ENCODE peak calls at places on chromosomes 12 and 14, in seven cellular contexts. U is IMR-90, V is neuronal stem cell, N is mesenchymal stem cell, D is trophoblast cell, O is H9, E is H1. W is an unnamed sample.

GRCh38 chr14:25411933-25412757 is 362.2 kb upstream of the STXBP6 start:
- DNase-seq in O (peak), D (peak), V (peak), U (no peak), N (no peak), E (no peak), W (peak)

GRCh38 chr12:121986494-121987245 is 35.0 kb upstream of the BCL7A start:
- DNase-seq in D (no peak), V (no peak), O (no peak), E (no peak), N (no peak), U (no peak), W (no peak)

GRCh38 chr12:79161249-79161934 is 296.8 kb downstream of the SYT1 start:
- DNase-seq in E (no peak), U (no peak), O (no peak), D (no peak), V (no peak), N (no peak), W (no peak)

GRCh38 chr12:27277846-27278260 is 33.8 kb downstream of the STK38L start:
- DNase-seq in V (no peak), U (peak), D (peak), O (no peak), E (no peak), N (peak), W (peak)

GRCh38 chr14:76953196-76953945 is 75.1 kb downstream of the IRF2BPL start:
- DNase-seq in V (no peak), D (peak), E (no peak), O (no peak), N (peak), U (peak), W (no peak)

GRCh38 chr14:26383286-26383685 is 214.5 kb downstream of the NOVA1 start:
- DNase-seq in V (no peak), U (no peak), N (no peak), O (no peak), D (no peak), E (no peak), W (no peak)

GRCh38 chr12:119128527-119128926 is 50.2 kb upstream of the HSPB8 start:
- DNase-seq in D (no peak), O (no peak), E (no peak), V (no peak), U (no peak), N (no peak), W (no peak)

GRCh38 chr12:73598626-73599025 is 939.0 kb upstream of the ATXN7L3B start:
- DNase-seq in U (no peak), E (no peak), V (no peak), O (no peak), D (peak), N (peak), W (no peak)

GRCh38 chr12:461425-461824 is 1.7 kb downstream of the B4GALNT3 start:
- DNase-seq in N (no peak), D (no peak), O (no peak), V (no peak), E (no peak), U (no peak), W (no peak)

GRCh38 chr14:87896393-87897380 is 96.3 kb downstream of the GALC start:
- DNase-seq in D (peak), V (peak), U (peak), E (no peak), N (peak), O (no peak), W (peak)

GRCh38 chr12:3020850-3021435 is 56.2 kb upstream of the TSPAN9 start:
- DNase-seq in E (no peak), O (no peak), V (no peak), N (no peak), U (no peak), D (no peak), W (no peak)

GRCh38 chr12:47277972-47278448 is 198.3 kb upstream of the AMIGO2 start:
- DNase-seq in O (no peak), D (peak), E (no peak), N (peak), U (peak), V (no peak), W (peak)

GRCh38 chr12:58435647-58436046 is 484.7 kb downstream of the LRIG3 start:
- DNase-seq in V (no peak), D (no peak), U (no peak), E (no peak), N (no peak), O (no peak), W (no peak)
- H2BK5ac ChIP-seq in V (no peak), D (no peak), U (no peak), E (no peak), N (no peak), O (no peak), W (no peak)

DNA sequence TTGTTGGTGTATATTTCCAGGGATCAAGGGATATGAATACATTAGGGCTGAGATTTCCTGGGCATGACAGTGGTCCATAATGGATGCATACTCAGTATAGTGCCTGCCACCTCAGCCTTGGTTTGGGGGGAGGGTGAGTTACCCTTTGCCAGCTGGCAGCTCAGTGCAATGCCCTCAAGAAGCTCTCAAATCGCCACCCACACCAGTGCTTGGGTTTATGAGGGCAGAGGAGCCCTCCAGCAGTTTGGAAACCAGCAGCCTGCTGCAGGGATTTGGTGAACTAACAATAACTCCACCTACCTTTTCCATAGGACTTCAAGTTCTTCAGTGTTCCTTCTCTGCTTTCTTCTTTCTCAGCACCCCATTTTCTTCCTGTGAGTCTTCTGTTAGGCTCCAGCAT is 218.9 kb downstream of the LRFN5 start:
- DNase-seq in N (no peak), U (no peak), O (no peak), D (no peak), E (no peak), V (no peak), W (no peak)
- H3K4ac ChIP-seq in N (no peak), U (no peak), O (no peak), D (no peak), E (no peak), V (no peak), W (no peak)

GRCh38 chr12:128286970-128287369 is 20.0 kb downstream of the TMEM132C start:
- DNase-seq in O (no peak), D (peak), V (no peak), N (no peak), E (no peak), U (no peak), W (no peak)
- H3K4me2 ChIP-seq in O (no peak), D (no peak), V (no peak), N (no peak), E (no peak), U (no peak), W (no peak)

DNA sequence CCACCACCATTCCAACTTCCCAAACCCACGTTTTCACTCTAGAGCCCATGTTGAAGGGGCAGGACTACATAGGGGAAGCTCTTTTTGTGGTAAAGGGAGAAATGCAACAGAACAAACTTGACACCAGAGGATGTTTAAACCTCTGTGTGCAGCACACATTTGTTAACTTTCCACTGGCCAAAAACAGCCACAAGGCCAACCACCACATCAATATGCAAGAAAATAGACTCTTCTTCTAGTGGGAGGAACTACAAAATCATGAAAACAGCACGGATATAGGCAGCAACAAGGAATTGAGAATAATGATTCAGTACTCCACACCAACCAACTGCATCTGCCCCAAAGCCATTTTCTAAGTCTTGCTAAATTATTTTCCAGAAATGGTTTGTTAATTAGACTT is 66.3 kb upstream of the CEP83 start:
- DNase-seq in O (no peak), D (no peak), E (no peak), U (no peak), V (no peak), N (no peak), W (no peak)
- H2BK5ac ChIP-seq in O (no peak), D (no peak), E (no peak), U (no peak), V (no peak), N (no peak), W (no peak)

GRCh38 chr12:57471661-57472060 is 8.0 kb downstream of the ARHGAP9 start:
- DNase-seq in V (no peak), U (no peak), O (no peak), E (no peak), D (no peak), N (no peak), W (no peak)
- H3K4ac ChIP-seq in V (no peak), U (no peak), O (no peak), E (no peak), D (no peak), N (no peak), W (no peak)

GRCh38 chr14:100874411-100875091 is 29.0 kb downstream of the RTL1 start:
- DNase-seq in E (no peak), D (no peak), U (no peak), O (no peak), V (no peak), N (no peak), W (no peak)
- H3K4me2 ChIP-seq in E (no peak), D (no peak), U (no peak), O (no peak), V (no peak), N (no peak), W (no peak)

DNA sequence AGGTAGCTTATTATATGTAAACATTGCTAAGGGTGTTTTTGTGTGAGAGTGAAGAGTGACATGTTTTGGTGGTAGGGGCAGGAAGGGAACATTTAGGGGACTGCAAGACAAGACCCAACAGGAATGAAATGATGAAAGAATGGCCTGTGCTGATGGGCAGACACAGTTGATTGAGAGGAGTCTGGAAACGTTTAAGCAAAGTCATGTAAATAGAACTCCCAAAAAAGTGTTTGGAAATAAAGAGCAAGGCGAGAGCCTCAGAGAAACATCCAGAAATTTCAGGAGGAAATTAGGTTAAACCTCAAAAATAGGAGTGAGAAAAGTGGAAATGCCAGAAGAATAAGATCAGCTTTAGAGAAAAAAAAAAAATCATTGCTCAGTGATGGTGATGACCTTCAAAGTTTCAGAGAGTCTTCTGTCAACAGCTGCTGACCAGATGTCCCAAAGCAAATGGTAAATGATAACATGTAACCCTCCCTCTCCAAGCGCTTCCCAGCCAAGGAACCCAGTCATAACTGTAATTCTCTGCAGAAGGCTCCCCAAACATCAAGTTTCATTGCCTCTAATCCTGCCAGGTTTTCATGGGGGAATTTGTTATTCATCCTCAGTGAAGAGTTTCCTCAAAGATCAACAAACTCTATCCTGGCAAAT is 223.2 kb upstream of the FAR2 start:
- DNase-seq in D (no peak), O (no peak), U (peak), E (no peak), V (no peak), N (peak), W (no peak)
- H2BK5ac ChIP-seq in D (no peak), O (no peak), U (peak), E (no peak), V (no peak), N (no peak), W (no peak)

DNA sequence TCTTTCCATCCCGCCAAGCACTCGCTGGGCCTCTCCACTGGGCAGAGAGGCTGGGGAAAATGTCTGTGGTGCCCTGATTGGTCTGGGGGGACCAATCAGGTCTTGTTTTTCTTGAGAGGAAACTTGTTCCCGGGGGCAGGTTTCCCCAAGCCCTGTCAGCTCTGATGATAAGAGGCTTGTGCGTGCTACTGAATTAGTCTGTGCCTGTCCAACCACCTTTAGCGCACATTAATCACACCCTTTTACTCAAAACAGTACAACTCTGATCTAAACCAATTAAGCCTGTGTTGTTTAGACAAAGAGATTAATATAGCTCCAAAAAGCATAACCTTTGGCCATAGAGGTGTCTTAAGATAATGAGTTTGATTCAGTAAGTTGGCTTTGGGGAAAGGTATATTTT is 580.4 kb downstream of the VRK1 start:
- DNase-seq in U (no peak), E (no peak), D (no peak), O (no peak), V (no peak), N (no peak), W (peak)
- H3K4ac ChIP-seq in U (no peak), E (no peak), D (no peak), O (no peak), V (no peak), N (no peak), W (no peak)

DNA sequence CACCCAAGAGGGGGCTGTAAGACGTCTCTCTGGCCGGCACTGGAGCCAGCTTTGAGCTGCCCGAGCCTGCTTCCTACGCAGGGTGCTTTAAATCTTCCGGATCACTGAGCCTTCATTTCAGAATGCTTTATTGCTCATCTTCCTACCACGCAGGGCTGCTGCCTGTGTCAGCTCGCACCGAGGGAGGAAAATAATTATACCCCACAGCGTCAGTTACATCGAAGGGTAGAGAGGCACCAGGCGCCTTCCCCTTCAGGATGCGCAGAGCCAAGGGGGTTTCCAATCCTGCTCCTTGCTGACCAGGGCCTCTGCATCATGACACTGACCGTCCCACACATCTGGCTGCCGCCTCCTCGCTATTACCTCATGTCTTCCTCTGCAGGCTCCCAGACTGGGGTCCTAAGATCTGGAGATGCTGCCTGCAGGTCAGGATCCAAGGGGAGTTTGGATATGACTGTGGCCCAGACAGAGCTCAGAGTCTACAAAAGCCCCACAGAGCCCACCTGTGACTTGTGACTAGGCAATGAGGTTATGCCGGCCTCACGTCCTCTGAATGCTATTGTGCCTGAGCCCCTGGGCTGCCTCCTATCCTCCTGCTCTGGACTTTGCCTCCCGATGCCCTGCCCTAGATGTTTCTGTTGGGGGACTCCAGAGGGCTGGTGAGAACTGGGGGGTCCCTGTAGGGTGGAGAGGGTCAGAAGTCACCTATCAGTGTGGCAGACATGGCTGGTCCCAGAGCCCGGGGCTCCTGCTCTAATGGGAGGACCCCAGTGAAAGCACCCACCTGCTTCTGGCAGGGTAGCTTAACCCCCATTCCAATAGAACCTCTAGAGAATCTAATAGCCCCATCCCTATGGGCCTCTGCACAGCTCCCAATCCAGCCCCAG is 220.4 kb upstream of the RTL1 start:
- DNase-seq in V (no peak), N (no peak), E (no peak), D (no peak), U (no peak), O (peak), W (no peak)
- H3K4me2 ChIP-seq in V (no peak), N (no peak), E (no peak), D (no peak), U (no peak), O (no peak), W (no peak)

W was measured in mesendoderm.